ENCODE peak calls at places on chromosomes 7 and 10, in four cellular contexts. D is neural progenitor cell, B is GM20000, L is choroid plexus epithelial cell. K is an unnamed sample.

GRCh38 chr7:115802415-115802814 is 228.1 kb downstream of the TFEC start:
- DNase-seq in D (no peak), B (no peak), L (no peak), K (no peak)

GRCh38 chr7:123154231-123154860 is 45.4 kb downstream of the SLC13A1 start:
- DNase-seq in D (peak; percentile 81), L (peak; percentile 94), B (peak; percentile 39), K (peak; percentile 95)

GRCh38 chr7:36441344-36442022 is 51.8 kb downstream of the ANLN start:
- DNase-seq in B (no peak), D (peak; percentile 4), L (no peak), K (no peak)

GRCh38 chr10:37860494-37861190 is 3.2 kb upstream of the ZNF248 start:
- DNase-seq in D (no peak), B (no peak), L (peak; percentile 50), K (peak; percentile 78)

GRCh38 chr7:134394046-134394445 is 64.9 kb downstream of the AKR1B1 start:
- DNase-seq in L (no peak), D (no peak), B (no peak), K (no peak)

GRCh38 chr10:127161482-127161881 is 34.9 kb downstream of the INSYN2A start:
- DNase-seq in D (no peak), L (no peak), B (no peak), K (no peak)

GRCh38 chr7:135827391-135827790 is 78.8 kb upstream of the FAM180A start:
- DNase-seq in L (no peak), B (no peak), D (no peak), K (no peak)

GRCh38 chr7:127504715-127505114 is 80.7 kb downstream of the GCC1 start:
- DNase-seq in D (peak; percentile 57), L (peak; percentile 39), B (peak; percentile 24), K (peak; percentile 31)

GRCh38 chr7:54546081-54546985 is 4.2 kb downstream of the VSTM2A start:
- DNase-seq in B (peak; percentile 40), L (no peak), D (peak; percentile 89), K (no peak)

GRCh38 chr10:60388709-60389241 is 900 bp downstream of the ANK3 start:
- DNase-seq in L (no peak), B (no peak), D (peak; percentile 28), K (peak; percentile 18)

GRCh38 chr10:76082232-76082631 is 650.8 kb downstream of the LRMDA start:
- DNase-seq in L (peak; percentile 19), D (no peak), B (no peak), K (no peak)

GRCh38 chr10:97140284-97140846 is 45.4 kb downstream of the SLIT1 start:
- DNase-seq in L (no peak), D (no peak), B (no peak), K (no peak)

GRCh38 chr7:138116156-138116555 is 39.9 kb downstream of the AKR1D1 start:
- DNase-seq in D (no peak), B (no peak), L (peak; percentile 90), K (peak; percentile 80)

GRCh38 chr7:114084381-114085312 is 165.8 kb upstream of the PPP1R3A start:
- DNase-seq in B (peak; percentile 46), L (no peak), D (peak; percentile 72), K (peak; percentile 21)

GRCh38 chr7:36283171-36283570 is 106.5 kb upstream of the ANLN start:
- DNase-seq in B (no peak), D (no peak), L (no peak), K (no peak)

GRCh38 chr10:43054593-43054992 is 22.3 kb upstream of the RET start:
- DNase-seq in B (no peak), D (no peak), L (no peak), K (no peak)

GRCh38 chr7:101535333-101535732 is 93.8 kb downstream of the MYL10 start:
- DNase-seq in L (no peak), D (no peak), B (no peak), K (no peak)

GRCh38 chr7:26664735-26665420 is 199.5 kb downstream of the SKAP2 start:
- DNase-seq in L (peak; percentile 32), D (no peak), B (no peak), K (peak; percentile 17)

GRCh38 chr7:98315318-98315993 is 34.0 kb downstream of the BRI3 start:
- DNase-seq in D (no peak), B (peak; percentile 59), L (no peak), K (no peak)

GRCh38 chr10:91726355-91726754 is 71.9 kb upstream of the TNKS2 start:
- DNase-seq in D (no peak), L (no peak), B (no peak), K (no peak)

GRCh38 chr7:41107330-41107937 is 595.5 kb downstream of the INHBA start:
- DNase-seq in D (no peak), B (no peak), L (peak; percentile 34), K (peak; percentile 36)

GRCh38 chr7:145105561-145105960 is 269.7 kb upstream of the TPK1 start:
- DNase-seq in B (no peak), D (no peak), L (no peak), K (no peak)

GRCh38 chr7:134855467-134855866 is 76.0 kb downstream of the CALD1 start:
- DNase-seq in D (no peak), L (peak; percentile 33), B (no peak), K (peak; percentile 45)

GRCh38 chr7:24713039-24713793 is 44.0 kb downstream of the GSDME start:
- DNase-seq in L (no peak), D (no peak), B (no peak), K (no peak)

GRCh38 chr10:110134917-110135316 is 72.5 kb upstream of the MXI1 start:
- DNase-seq in B (no peak), L (no peak), D (no peak), K (no peak)

GRCh38 chr10:49055231-49055850 is 60.0 kb downstream of the VSTM4 start:
- DNase-seq in D (no peak), L (no peak), B (no peak), K (peak; percentile 14)

GRCh38 chr10:57506414-57507094 is 761.1 kb downstream of the IPMK start:
- DNase-seq in L (no peak), D (no peak), B (no peak), K (no peak)

GRCh38 chr10:122713091-122713885 is 13.6 kb upstream of the C10orf120 start:
- DNase-seq in D (no peak), B (no peak), L (no peak), K (no peak)

GRCh38 chr10:11232222-11232961 is 214.7 kb downstream of the CELF2 start:
- DNase-seq in D (no peak), L (no peak), B (no peak), K (no peak)

GRCh38 chr7:3065724-3066143 is 22.1 kb upstream of the CARD11 start:
- DNase-seq in B (peak; percentile 67), D (peak; percentile 64), L (peak; percentile 53), K (peak; percentile 2)

DNA sequence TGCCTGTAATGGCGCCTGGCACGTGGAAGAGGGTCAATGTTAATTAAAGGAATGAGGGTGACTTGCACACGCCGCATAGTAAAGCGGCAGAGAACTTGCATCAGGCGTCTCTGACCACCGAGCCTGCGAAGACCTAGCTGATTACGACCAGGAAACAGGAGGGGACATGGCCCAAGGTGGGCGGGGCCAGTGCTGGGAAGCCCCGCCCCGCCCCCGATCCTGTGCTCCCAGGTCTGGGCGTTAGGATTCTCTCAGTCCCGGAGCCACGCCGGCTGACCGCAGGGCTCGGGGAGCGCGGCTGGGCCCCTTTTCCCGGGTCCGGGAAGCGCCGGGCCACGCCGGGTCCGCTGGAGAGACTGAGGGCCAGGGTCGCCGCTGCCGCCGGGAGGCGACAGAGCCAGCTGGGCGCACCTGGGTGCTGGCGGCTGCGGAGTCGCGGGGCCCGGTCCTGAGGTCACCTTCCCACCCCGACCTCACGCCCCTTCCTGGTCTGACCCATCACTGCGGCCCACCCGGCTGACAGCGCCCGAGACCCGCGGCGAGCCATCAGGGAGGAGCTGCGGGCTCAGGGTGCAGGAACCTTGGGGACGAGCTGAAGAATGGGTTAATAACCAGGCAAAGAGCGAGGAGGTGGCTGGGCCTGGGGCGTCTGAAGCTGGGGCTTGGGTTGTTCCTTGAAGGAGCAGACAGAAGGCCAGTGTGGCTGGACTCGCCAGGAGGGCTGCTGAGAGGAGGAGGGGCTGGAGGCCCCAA is 23.0 kb upstream of the GRID1 start:
- DNase-seq in D (peak; percentile 90), B (peak; percentile 89), L (peak; percentile 41), K (peak; percentile 49)
- TF ChIP-seq CTCF in D (peak; percentile 24), B (no peak), L (no peak), K (no peak)

DNA sequence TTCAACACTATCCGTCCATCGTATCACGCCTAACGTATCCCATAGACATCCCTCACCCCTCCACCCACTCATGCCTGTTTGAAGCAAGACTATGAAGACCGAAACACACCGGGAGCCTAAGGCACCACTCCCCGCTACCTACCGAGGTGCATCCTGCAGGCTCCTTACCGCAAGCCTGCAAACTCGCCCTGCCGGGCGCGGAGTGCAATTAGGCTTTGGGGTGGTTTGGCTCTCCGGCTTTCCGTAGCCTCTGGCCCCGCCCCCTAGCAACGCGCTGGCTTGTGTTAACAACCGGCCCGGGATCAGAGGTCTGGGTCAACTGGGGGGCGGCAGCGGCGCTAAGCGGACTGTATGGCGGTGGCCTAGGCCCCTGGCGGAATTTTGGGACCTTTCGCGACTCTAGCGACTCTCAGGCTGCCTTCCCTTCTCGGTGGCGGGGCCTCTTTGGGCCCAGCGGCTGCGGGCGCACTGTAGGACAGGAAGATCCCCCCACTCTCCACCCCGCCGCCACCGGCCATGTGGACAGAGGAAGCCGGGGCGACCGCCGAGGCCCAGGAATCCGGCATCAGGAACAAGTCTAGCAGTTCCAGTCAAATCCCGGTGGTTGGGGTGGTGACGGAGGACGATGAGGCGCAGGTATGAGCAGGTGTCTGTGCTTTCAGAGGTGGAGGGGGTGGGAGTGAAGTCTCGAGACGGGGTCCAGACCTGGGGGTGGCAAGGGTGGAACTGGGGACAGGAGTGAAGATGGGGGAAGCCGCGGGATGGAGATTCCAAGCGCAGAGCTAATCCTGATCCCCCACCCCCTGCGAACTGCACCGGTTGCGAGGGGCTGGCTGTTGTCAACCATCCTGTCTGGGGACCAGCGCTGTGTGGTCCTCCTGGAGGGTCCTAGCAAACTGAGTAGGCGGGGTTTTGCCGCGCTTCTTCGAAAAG is at the start of gene CFAP69:
- DNase-seq in D (peak; percentile 96), L (peak; percentile 86), B (peak; percentile 80), K (peak; percentile 91)
- TF ChIP-seq CTCF in D (peak; percentile 37), L (peak; percentile 58), B (no peak), K (peak; percentile 57)

GRCh38 chr10:73871915-73872710 is 2.2 kb downstream of the CAMK2G start:
- DNase-seq in D (no peak), L (peak; percentile 42), B (no peak), K (no peak)
- TF ChIP-seq CTCF in D (no peak), L (peak; percentile 47), B (no peak), K (peak; percentile 31)

DNA sequence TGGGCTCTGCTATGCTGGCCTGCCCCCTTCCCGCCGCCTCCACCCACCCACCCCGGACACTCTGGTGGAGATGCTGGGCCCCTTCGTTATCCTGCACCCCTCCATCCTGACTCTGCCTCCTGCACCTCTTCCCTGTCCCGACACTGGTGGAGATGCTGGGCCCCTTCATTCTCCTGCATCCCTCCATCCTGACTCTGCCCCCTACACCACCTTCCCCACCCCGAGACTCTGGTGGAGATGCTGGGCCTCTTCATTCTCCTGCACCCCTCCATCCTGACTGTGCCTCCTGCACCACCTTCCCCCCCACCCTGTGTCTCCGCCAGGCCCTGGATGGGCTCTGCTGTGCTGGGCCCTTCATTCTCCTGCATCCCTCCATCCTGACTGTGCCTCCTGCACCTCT is 15.0 kb downstream of the IDI2 start:
- DNase-seq in B (no peak), D (no peak), L (no peak), K (no peak)
- TF ChIP-seq CTCF in B (no peak), D (no peak), L (no peak), K (no peak)

K was measured in cardiac fibroblast.